ENCODE peak calls at places on chromosome 7, in nine cellular contexts. I is Daoy; K is astrocyte of the spinal cord; C is GF-D8; U is WERI-Rb-1; L is stimulated activated CD4-positive, alpha-beta T cell treated with anti-CD3 and anti-CD28 coated beads, Interleukin-1b, Interleukin-23, amount 100 ng/mL, for 24 hours; F is midbrain; H is GM19239; X is HCEC 1CT. J is an unnamed sample.

GRCh38 chr7:144026203-144026883 is 22.4 kb upstream of the OR2A5 start:
- DNase-seq in C (no peak), I (no peak), K (no peak), U (no peak), H (no peak), X (no peak), L (no peak), F (no peak), J (no peak)

GRCh38 chr7:149860821-149861727 is 12.7 kb upstream of the ATP6V0E2 start:
- DNase-seq in L (no peak), C (no peak), X (no peak), H (no peak), K (no peak), F (no peak), U (peak; percentile 15), I (no peak), J (no peak)

GRCh38 chr7:12719141-12719919 is 31.9 kb downstream of the ARL4A start:
- DNase-seq in I (peak; percentile 57), H (no peak), U (no peak), C (no peak), K (peak; percentile 85), X (peak; percentile 90), F (no peak), L (no peak), J (no peak)

GRCh38 chr7:124457841-124458240 is 307.8 kb downstream of the GPR37 start:
- DNase-seq in X (peak; percentile 87), L (no peak), F (no peak), C (no peak), K (peak; percentile 46), U (no peak), I (no peak), H (no peak), J (no peak)

GRCh38 chr7:150317748-150318444 is 5.3 kb upstream of the LRRC61 start:
- DNase-seq in F (no peak), X (no peak), C (no peak), I (peak; percentile 93), U (no peak), H (no peak), K (peak; percentile 89), L (no peak), J (no peak)

GRCh38 chr7:157515342-157516041 is 178.7 kb downstream of the DNAJB6 start:
- DNase-seq in X (no peak), K (no peak), L (no peak), C (no peak), H (no peak), I (no peak), F (no peak), U (no peak), J (peak; percentile 34)

GRCh38 chr7:112882022-112882421 is 91.8 kb upstream of the TMEM168 start:
- DNase-seq in U (no peak), L (no peak), I (no peak), C (no peak), K (no peak), H (no peak), F (no peak), X (no peak), J (no peak)

GRCh38 chr7:107900496-107900895 is 9.5 kb downstream of the DLD start:
- DNase-seq in X (no peak), L (no peak), H (no peak), F (no peak), U (no peak), I (no peak), C (no peak), K (no peak), J (no peak)

GRCh38 chr7:44638611-44639557 is 32.5 kb downstream of the OGDH start:
- DNase-seq in L (peak; percentile 62), H (peak; percentile 81), C (peak; percentile 88), U (peak; percentile 30), K (peak; percentile 74), F (no peak), X (peak; percentile 85), I (peak; percentile 99), J (peak; percentile 82)

J was measured in psoas muscle.